ENCODE peak calls at places on chromosomes 6 and 20, in five cellular contexts. B, Q, S, C and F are unnamed samples.

GRCh38 chr20:60653111-60653845 is 598.8 kb upstream of the CDH4 start:
- DNase-seq in S (no peak), C (no peak), B (no peak), Q (no peak), F (no peak)

GRCh38 chr6:20534906-20535305 is 649 bp downstream of the CDKAL1 start:
- DNase-seq in S (no peak), Q (peak), C (no peak), B (no peak), F (no peak)

GRCh38 chr20:40897177-40897700 is 131.4 kb upstream of the TOP1 start:
- DNase-seq in B (no peak), C (no peak), Q (no peak), S (no peak), F (no peak)

GRCh38 chr6:13715444-13715883 is 3.8 kb upstream of the RANBP9 start:
- DNase-seq in Q (peak), S (no peak), C (no peak), B (no peak), F (no peak)

GRCh38 chr6:33075208-33075567 is 602 bp upstream of the HLA-DPB1 start:
- DNase-seq in B (no peak), Q (no peak), C (no peak), S (no peak), F (no peak)

GRCh38 chr6:31690231-31691077 is 9.6 kb upstream of the LY6G5C start:
- DNase-seq in S (no peak), C (no peak), B (no peak), Q (no peak), F (no peak)

GRCh38 chr20:14384411-14384810 is 47.0 kb upstream of the FLRT3 start:
- DNase-seq in B (no peak), Q (no peak), C (no peak), S (no peak), F (no peak)

GRCh38 chr6:6775074-6775473 is 186.6 kb downstream of the LY86 start:
- DNase-seq in S (no peak), B (no peak), C (no peak), Q (no peak), F (no peak)

GRCh38 chr6:142407685-142408273 is 106.0 kb downstream of the ADGRG6 start:
- DNase-seq in C (no peak), B (no peak), Q (no peak), S (no peak), F (no peak)

GRCh38 chr6:37994238-37994637 is 174.7 kb downstream of the ZFAND3 start:
- DNase-seq in Q (no peak), S (no peak), B (no peak), C (no peak), F (no peak)

GRCh38 chr6:35154262-35154661 is 13.1 kb upstream of the TCP11 start:
- DNase-seq in Q (no peak), C (no peak), S (no peak), B (no peak), F (no peak)